ENCODE peak calls at places on chromosomes 4 and X, in nine cellular contexts. R, X, Y, D, T, M, K, Z and U are unnamed samples.

GRCh38 chrX:373641-374471 is 12.9 kb downstream of the PPP2R3B start:
- DNase-seq in R (no peak), X (no peak), Y (no peak), D (no peak), T (no peak), M (no peak), K (peak), Z (no peak), U (no peak)

GRCh38 chrX:101337776-101338271 is 10.7 kb downstream of the TIMM8A start:
- DNase-seq in R (no peak), X (no peak), Y (no peak), D (no peak), T (no peak), M (no peak), K (no peak), Z (no peak), U (no peak)

GRCh38 chrX:49077941-49078340 is 1.7 kb downstream of the WDR45 start:
- DNase-seq in R (no peak), X (no peak), Y (no peak), D (no peak), T (peak), M (no peak), K (no peak), Z (no peak), U (no peak)

GRCh38 chrX:37331546-37331945 is 17.6 kb upstream of the PRRG1 start:
- DNase-seq in R (no peak), X (no peak), Y (no peak), D (no peak), T (no peak), M (no peak), K (no peak), Z (no peak), U (no peak)

GRCh38 chr4:52657317-52657629 is 1.8 kb downstream of the USP46 start:
- DNase-seq in R (no peak), X (no peak), Y (no peak), D (no peak), T (no peak), M (no peak), K (no peak), Z (no peak), U (no peak)

GRCh38 chr4:11628093-11628725 is 199.5 kb upstream of the HS3ST1 start:
- DNase-seq in R (no peak), X (no peak), Y (no peak), D (no peak), T (peak), M (peak), K (no peak), Z (no peak), U (no peak)

GRCh38 chrX:267771-268261 is 13.4 kb upstream of the PLCXD1 start:
- DNase-seq in R (no peak), X (no peak), Y (no peak), D (no peak), T (no peak), M (no peak), K (peak), Z (no peak), U (no peak)

GRCh38 chr4:138405439-138405838 is 163.3 kb upstream of the SLC7A11 start:
- DNase-seq in R (no peak), X (peak), Y (no peak), D (no peak), T (peak), M (no peak), K (no peak), Z (no peak), U (no peak)

GRCh38 chr4:67696061-67696460 is 4.9 kb downstream of the UBA6 start:
- DNase-seq in R (no peak), X (no peak), Y (no peak), D (no peak), T (no peak), M (no peak), K (no peak), Z (no peak), U (no peak)

GRCh38 chr4:7312691-7313090 is 120.4 kb downstream of the SORCS2 start:
- DNase-seq in R (no peak), X (no peak), Y (no peak), D (no peak), T (no peak), M (no peak), K (no peak), Z (no peak), U (no peak)

GRCh38 chr4:961651-962230 is 11.6 kb downstream of the DGKQ start:
- DNase-seq in R (no peak), X (no peak), Y (no peak), D (no peak), T (no peak), M (no peak), K (no peak), Z (no peak), U (peak)

GRCh38 chrX:134023851-134024281 is 38.5 kb upstream of the GPC3 start:
- DNase-seq in R (no peak), X (no peak), Y (no peak), D (no peak), T (no peak), M (no peak), K (no peak), Z (no peak), U (no peak)

GRCh38 chr4:110869862-110870577 is 247.1 kb upstream of the PITX2 start:
- DNase-seq in R (no peak), X (peak), Y (no peak), D (no peak), T (peak), M (no peak), K (no peak), Z (no peak), U (no peak)

GRCh38 chr4:60683357-60683756 is 516.8 kb upstream of the ADGRL3 start:
- DNase-seq in R (no peak), X (no peak), Y (no peak), D (no peak), T (no peak), M (peak), K (no peak), Z (no peak), U (no peak)

GRCh38 chr4:55038176-55038890 is 87.1 kb downstream of the KDR start:
- DNase-seq in R (no peak), X (no peak), Y (no peak), D (no peak), T (peak), M (no peak), K (no peak), Z (no peak), U (no peak)

GRCh38 chrX:124211312-124211942 is 121.0 kb upstream of the TEX13D start:
- DNase-seq in R (no peak), X (peak), Y (no peak), D (no peak), T (peak), M (peak), K (no peak), Z (no peak), U (peak)

GRCh38 chr4:125316781-125317525 is 2.2 kb downstream of the FAT4 start:
- DNase-seq in R (no peak), X (peak), Y (no peak), D (no peak), T (no peak), M (peak), K (peak), Z (no peak), U (no peak)

GRCh38 chr4:92299152-92299551 is 4.6 kb upstream of the GRID2 start:
- DNase-seq in R (no peak), X (no peak), Y (no peak), D (no peak), T (no peak), M (no peak), K (no peak), Z (no peak), U (no peak)

GRCh38 chr4:8275511-8275910 is 6.0 kb downstream of the HTRA3 start:
- DNase-seq in R (no peak), X (no peak), Y (no peak), D (no peak), T (no peak), M (no peak), K (peak), Z (no peak), U (no peak)

GRCh38 chr4:139672732-139673131 is 7.1 kb downstream of the MGST2 start:
- DNase-seq in R (no peak), X (no peak), Y (no peak), D (no peak), T (no peak), M (no peak), K (no peak), Z (no peak), U (no peak)

GRCh38 chr4:61493470-61493869 is 293.3 kb downstream of the ADGRL3 start:
- DNase-seq in R (no peak), X (no peak), Y (no peak), D (no peak), T (no peak), M (no peak), K (no peak), Z (no peak), U (peak)

GRCh38 chr4:81622028-81622427 is 150.3 kb upstream of the RASGEF1B start:
- DNase-seq in R (no peak), X (no peak), Y (no peak), D (no peak), T (no peak), M (no peak), K (no peak), Z (no peak), U (no peak)

GRCh38 chrX:96884027-96884426 is 319 bp downstream of the RPA4 start:
- DNase-seq in R (no peak), X (no peak), Y (no peak), D (no peak), T (no peak), M (no peak), K (no peak), Z (no peak), U (no peak)

GRCh38 chr4:119314356-119314755 is 7.6 kb downstream of the FABP2 start:
- DNase-seq in R (no peak), X (peak), Y (no peak), D (no peak), T (peak), M (peak), K (no peak), Z (no peak), U (peak)

GRCh38 chr4:142850478-142850877 is 4.4 kb upstream of the INPP4B start:
- DNase-seq in R (no peak), X (no peak), Y (no peak), D (no peak), T (peak), M (no peak), K (no peak), Z (no peak), U (no peak)

GRCh38 chr4:113675731-113676707 is 85.5 kb downstream of the CAMK2D start:
- DNase-seq in R (no peak), X (no peak), Y (no peak), D (no peak), T (peak), M (no peak), K (no peak), Z (no peak), U (no peak)

GRCh38 chrX:9535101-9535500 is 70.2 kb downstream of the TBL1X start:
- DNase-seq in R (no peak), X (no peak), Y (no peak), D (no peak), T (no peak), M (no peak), K (no peak), Z (no peak), U (no peak)